ENCODE peak calls at places on chromosomes 5 and 9, in nine cellular contexts. One of them, this sample, is unnamed.

GRCh38 chr5:123966781-123967180 is 454.8 kb downstream of the CSNK1G3 start:
- DNase-seq in NCI-H69: no peak
- DNase-seq in GM04504: no peak
- DNase-seq in pons: no peak
- DNase-seq in osteoblast: no peak
- DNase-seq in cardiac muscle cell: no peak
- DNase-seq in aorta: no peak
- DNase-seq in K562: no peak
- DNase-seq in activated CD4-positive, alpha-beta T cell treated with anti-CD3 and anti-CD28 coated beads, Interleukin-2, amount 50 U/mL, for 4 hours: no peak
- DNase-seq in this sample: no peak

GRCh38 chr5:141359790-141360426 is at the start of gene PCDHGB2:
- DNase-seq in NCI-H69: peak
- DNase-seq in GM04504: no peak
- DNase-seq in pons: peak
- DNase-seq in osteoblast: peak
- DNase-seq in cardiac muscle cell: peak
- DNase-seq in aorta: no peak
- DNase-seq in K562: peak
- DNase-seq in activated CD4-positive, alpha-beta T cell treated with anti-CD3 and anti-CD28 coated beads, Interleukin-2, amount 50 U/mL, for 4 hours: no peak
- DNase-seq in this sample: no peak

GRCh38 chr5:78504726-78505431 is 143.7 kb downstream of the LHFPL2 start:
- DNase-seq in NCI-H69: peak
- DNase-seq in GM04504: peak
- DNase-seq in pons: peak
- DNase-seq in osteoblast: peak
- DNase-seq in cardiac muscle cell: peak
- DNase-seq in aorta: peak
- DNase-seq in K562: no peak
- DNase-seq in activated CD4-positive, alpha-beta T cell treated with anti-CD3 and anti-CD28 coated beads, Interleukin-2, amount 50 U/mL, for 4 hours: no peak
- DNase-seq in this sample: peak

GRCh38 chr5:40866844-40867243 is 25.7 kb downstream of the CARD6 start:
- DNase-seq in NCI-H69: no peak
- DNase-seq in GM04504: no peak
- DNase-seq in pons: no peak
- DNase-seq in osteoblast: no peak
- DNase-seq in cardiac muscle cell: no peak
- DNase-seq in aorta: no peak
- DNase-seq in K562: no peak
- DNase-seq in activated CD4-positive, alpha-beta T cell treated with anti-CD3 and anti-CD28 coated beads, Interleukin-2, amount 50 U/mL, for 4 hours: no peak
- DNase-seq in this sample: no peak

GRCh38 chr9:88092699-88093359 is 45.4 kb downstream of the SPATA31C2 start:
- DNase-seq in NCI-H69: no peak
- DNase-seq in GM04504: no peak
- DNase-seq in pons: peak
- DNase-seq in osteoblast: peak
- DNase-seq in cardiac muscle cell: no peak
- DNase-seq in aorta: no peak
- DNase-seq in K562: no peak
- DNase-seq in activated CD4-positive, alpha-beta T cell treated with anti-CD3 and anti-CD28 coated beads, Interleukin-2, amount 50 U/mL, for 4 hours: no peak
- DNase-seq in this sample: no peak

GRCh38 chr9:32992596-32993238 is 8.7 kb downstream of the APTX start:
- DNase-seq in NCI-H69: no peak
- DNase-seq in GM04504: no peak
- DNase-seq in pons: no peak
- DNase-seq in osteoblast: no peak
- DNase-seq in cardiac muscle cell: peak
- DNase-seq in aorta: no peak
- DNase-seq in K562: no peak
- DNase-seq in activated CD4-positive, alpha-beta T cell treated with anti-CD3 and anti-CD28 coated beads, Interleukin-2, amount 50 U/mL, for 4 hours: no peak
- DNase-seq in this sample: no peak

GRCh38 chr5:13252701-13253100 is 691.8 kb downstream of the DNAH5 start:
- DNase-seq in NCI-H69: no peak
- DNase-seq in GM04504: no peak
- DNase-seq in pons: no peak
- DNase-seq in osteoblast: no peak
- DNase-seq in cardiac muscle cell: no peak
- DNase-seq in aorta: no peak
- DNase-seq in K562: no peak
- DNase-seq in activated CD4-positive, alpha-beta T cell treated with anti-CD3 and anti-CD28 coated beads, Interleukin-2, amount 50 U/mL, for 4 hours: no peak
- DNase-seq in this sample: no peak

GRCh38 chr9:23492126-23493002 is 333.7 kb downstream of the ELAVL2 start:
- DNase-seq in NCI-H69: peak
- DNase-seq in GM04504: no peak
- DNase-seq in pons: peak
- DNase-seq in osteoblast: no peak
- DNase-seq in cardiac muscle cell: peak
- DNase-seq in aorta: no peak
- DNase-seq in K562: no peak
- DNase-seq in activated CD4-positive, alpha-beta T cell treated with anti-CD3 and anti-CD28 coated beads, Interleukin-2, amount 50 U/mL, for 4 hours: no peak
- DNase-seq in this sample: no peak

GRCh38 chr9:15403155-15403554 is 19.5 kb upstream of the SNAPC3 start:
- DNase-seq in NCI-H69: peak
- DNase-seq in GM04504: no peak
- DNase-seq in pons: no peak
- DNase-seq in osteoblast: no peak
- DNase-seq in cardiac muscle cell: peak
- DNase-seq in aorta: no peak
- DNase-seq in K562: peak
- DNase-seq in activated CD4-positive, alpha-beta T cell treated with anti-CD3 and anti-CD28 coated beads, Interleukin-2, amount 50 U/mL, for 4 hours: no peak
- DNase-seq in this sample: no peak

GRCh38 chr9:116271991-116272390 is 118.4 kb downstream of the PAPPA start:
- DNase-seq in NCI-H69: no peak
- DNase-seq in GM04504: no peak
- DNase-seq in pons: no peak
- DNase-seq in osteoblast: no peak
- DNase-seq in cardiac muscle cell: no peak
- DNase-seq in aorta: no peak
- DNase-seq in K562: no peak
- DNase-seq in activated CD4-positive, alpha-beta T cell treated with anti-CD3 and anti-CD28 coated beads, Interleukin-2, amount 50 U/mL, for 4 hours: no peak
- DNase-seq in this sample: no peak

GRCh38 chr9:132694144-132694543 is 23.9 kb downstream of the GTF3C4 start:
- DNase-seq in NCI-H69: peak
- DNase-seq in GM04504: no peak
- DNase-seq in pons: no peak
- DNase-seq in osteoblast: no peak
- DNase-seq in cardiac muscle cell: no peak
- DNase-seq in aorta: no peak
- DNase-seq in K562: no peak
- DNase-seq in activated CD4-positive, alpha-beta T cell treated with anti-CD3 and anti-CD28 coated beads, Interleukin-2, amount 50 U/mL, for 4 hours: no peak
- DNase-seq in this sample: no peak

GRCh38 chr9:89413963-89414638 is 83.8 kb downstream of the SEMA4D start:
- DNase-seq in NCI-H69: peak
- DNase-seq in GM04504: no peak
- DNase-seq in pons: no peak
- DNase-seq in osteoblast: no peak
- DNase-seq in cardiac muscle cell: no peak
- DNase-seq in aorta: no peak
- DNase-seq in K562: no peak
- DNase-seq in activated CD4-positive, alpha-beta T cell treated with anti-CD3 and anti-CD28 coated beads, Interleukin-2, amount 50 U/mL, for 4 hours: no peak
- DNase-seq in this sample: no peak

GRCh38 chr5:179152941-179153340 is 92.8 kb downstream of the ZNF354C start:
- DNase-seq in NCI-H69: no peak
- DNase-seq in GM04504: no peak
- DNase-seq in pons: no peak
- DNase-seq in osteoblast: peak
- DNase-seq in cardiac muscle cell: no peak
- DNase-seq in aorta: no peak
- DNase-seq in K562: no peak
- DNase-seq in activated CD4-positive, alpha-beta T cell treated with anti-CD3 and anti-CD28 coated beads, Interleukin-2, amount 50 U/mL, for 4 hours: no peak
- DNase-seq in this sample: no peak

GRCh38 chr5:150155258-150156032 is at the start of gene PDGFRB:
- DNase-seq in NCI-H69: peak
- DNase-seq in GM04504: peak
- DNase-seq in pons: peak
- DNase-seq in osteoblast: peak
- DNase-seq in cardiac muscle cell: peak
- DNase-seq in aorta: peak
- DNase-seq in K562: peak
- DNase-seq in activated CD4-positive, alpha-beta T cell treated with anti-CD3 and anti-CD28 coated beads, Interleukin-2, amount 50 U/mL, for 4 hours: no peak
- DNase-seq in this sample: peak

GRCh38 chr5:146731909-146732659 is 146.5 kb downstream of the PPP2R2B start:
- DNase-seq in NCI-H69: no peak
- DNase-seq in GM04504: peak
- DNase-seq in pons: no peak
- DNase-seq in osteoblast: peak
- DNase-seq in cardiac muscle cell: no peak
- DNase-seq in aorta: no peak
- DNase-seq in K562: no peak
- DNase-seq in activated CD4-positive, alpha-beta T cell treated with anti-CD3 and anti-CD28 coated beads, Interleukin-2, amount 50 U/mL, for 4 hours: no peak
- DNase-seq in this sample: no peak

GRCh38 chr5:149745944-149746326 is 15.8 kb downstream of the PPARGC1B start:
- DNase-seq in NCI-H69: no peak
- DNase-seq in GM04504: no peak
- DNase-seq in pons: no peak
- DNase-seq in osteoblast: no peak
- DNase-seq in cardiac muscle cell: no peak
- DNase-seq in aorta: no peak
- DNase-seq in K562: peak
- DNase-seq in activated CD4-positive, alpha-beta T cell treated with anti-CD3 and anti-CD28 coated beads, Interleukin-2, amount 50 U/mL, for 4 hours: no peak
- DNase-seq in this sample: no peak

GRCh38 chr5:73998496-73998895 is 372.5 kb downstream of the ARHGEF28 start:
- DNase-seq in NCI-H69: peak
- DNase-seq in GM04504: no peak
- DNase-seq in pons: no peak
- DNase-seq in osteoblast: no peak
- DNase-seq in cardiac muscle cell: no peak
- DNase-seq in aorta: no peak
- DNase-seq in K562: no peak
- DNase-seq in activated CD4-positive, alpha-beta T cell treated with anti-CD3 and anti-CD28 coated beads, Interleukin-2, amount 50 U/mL, for 4 hours: no peak
- DNase-seq in this sample: no peak

GRCh38 chr5:56190500-56190899 is 42.6 kb downstream of the ANKRD55 start:
- DNase-seq in NCI-H69: no peak
- DNase-seq in GM04504: peak
- DNase-seq in pons: peak
- DNase-seq in osteoblast: peak
- DNase-seq in cardiac muscle cell: no peak
- DNase-seq in aorta: peak
- DNase-seq in K562: no peak
- DNase-seq in activated CD4-positive, alpha-beta T cell treated with anti-CD3 and anti-CD28 coated beads, Interleukin-2, amount 50 U/mL, for 4 hours: peak
- DNase-seq in this sample: no peak

GRCh38 chr5:124537136-124537919 is 209.1 kb downstream of the ZNF608 start:
- DNase-seq in NCI-H69: no peak
- DNase-seq in GM04504: no peak
- DNase-seq in pons: no peak
- DNase-seq in osteoblast: no peak
- DNase-seq in cardiac muscle cell: no peak
- DNase-seq in aorta: no peak
- DNase-seq in K562: no peak
- DNase-seq in activated CD4-positive, alpha-beta T cell treated with anti-CD3 and anti-CD28 coated beads, Interleukin-2, amount 50 U/mL, for 4 hours: no peak
- DNase-seq in this sample: no peak

GRCh38 chr9:101601904-101602765 is 7.4 kb upstream of the PPP3R2 start:
- DNase-seq in NCI-H69: peak
- DNase-seq in GM04504: peak
- DNase-seq in pons: peak
- DNase-seq in osteoblast: no peak
- DNase-seq in cardiac muscle cell: peak
- DNase-seq in aorta: no peak
- DNase-seq in K562: peak
- DNase-seq in activated CD4-positive, alpha-beta T cell treated with anti-CD3 and anti-CD28 coated beads, Interleukin-2, amount 50 U/mL, for 4 hours: no peak
- DNase-seq in this sample: no peak

GRCh38 chr5:157611571-157612067 is 36.0 kb upstream of the ADAM19 start:
- DNase-seq in NCI-H69: peak
- DNase-seq in GM04504: no peak
- DNase-seq in pons: no peak
- DNase-seq in osteoblast: no peak
- DNase-seq in cardiac muscle cell: peak
- DNase-seq in aorta: no peak
- DNase-seq in K562: no peak
- DNase-seq in activated CD4-positive, alpha-beta T cell treated with anti-CD3 and anti-CD28 coated beads, Interleukin-2, amount 50 U/mL, for 4 hours: no peak
- DNase-seq in this sample: no peak

GRCh38 chr9:136488247-136489214 is 5.7 kb upstream of the SEC16A start:
- DNase-seq in NCI-H69: peak
- DNase-seq in GM04504: no peak
- DNase-seq in pons: no peak
- DNase-seq in osteoblast: peak
- DNase-seq in cardiac muscle cell: peak
- DNase-seq in aorta: peak
- DNase-seq in K562: peak
- DNase-seq in activated CD4-positive, alpha-beta T cell treated with anti-CD3 and anti-CD28 coated beads, Interleukin-2, amount 50 U/mL, for 4 hours: peak
- DNase-seq in this sample: no peak

GRCh38 chr9:117035546-117035945 is 348.4 kb downstream of the TRIM32 start:
- DNase-seq in NCI-H69: no peak
- DNase-seq in GM04504: no peak
- DNase-seq in pons: no peak
- DNase-seq in osteoblast: no peak
- DNase-seq in cardiac muscle cell: no peak
- DNase-seq in aorta: no peak
- DNase-seq in K562: no peak
- DNase-seq in activated CD4-positive, alpha-beta T cell treated with anti-CD3 and anti-CD28 coated beads, Interleukin-2, amount 50 U/mL, for 4 hours: no peak
- DNase-seq in this sample: no peak

GRCh38 chr9:98057095-98057799 is 715 bp downstream of the NANS start:
- DNase-seq in NCI-H69: no peak
- DNase-seq in GM04504: no peak
- DNase-seq in pons: peak
- DNase-seq in osteoblast: no peak
- DNase-seq in cardiac muscle cell: no peak
- DNase-seq in aorta: no peak
- DNase-seq in K562: peak
- DNase-seq in activated CD4-positive, alpha-beta T cell treated with anti-CD3 and anti-CD28 coated beads, Interleukin-2, amount 50 U/mL, for 4 hours: peak
- DNase-seq in this sample: no peak

GRCh38 chr5:138696501-138696900 is 56.7 kb upstream of the CTNNA1 start:
- DNase-seq in NCI-H69: peak
- DNase-seq in GM04504: no peak
- DNase-seq in pons: no peak
- DNase-seq in osteoblast: peak
- DNase-seq in cardiac muscle cell: no peak
- DNase-seq in aorta: no peak
- DNase-seq in K562: no peak
- DNase-seq in activated CD4-positive, alpha-beta T cell treated with anti-CD3 and anti-CD28 coated beads, Interleukin-2, amount 50 U/mL, for 4 hours: no peak
- DNase-seq in this sample: no peak

GRCh38 chr9:136853596-136854112 is 1.5 kb downstream of the MAMDC4 start:
- DNase-seq in NCI-H69: no peak
- DNase-seq in GM04504: no peak
- DNase-seq in pons: no peak
- DNase-seq in osteoblast: peak
- DNase-seq in cardiac muscle cell: no peak
- DNase-seq in aorta: peak
- DNase-seq in K562: no peak
- DNase-seq in activated CD4-positive, alpha-beta T cell treated with anti-CD3 and anti-CD28 coated beads, Interleukin-2, amount 50 U/mL, for 4 hours: no peak
- DNase-seq in this sample: no peak

GRCh38 chr5:127342364-127342763 is 51.8 kb downstream of the MEGF10 start:
- DNase-seq in NCI-H69: no peak
- DNase-seq in GM04504: no peak
- DNase-seq in pons: no peak
- DNase-seq in osteoblast: no peak
- DNase-seq in cardiac muscle cell: no peak
- DNase-seq in aorta: no peak
- DNase-seq in K562: no peak
- DNase-seq in activated CD4-positive, alpha-beta T cell treated with anti-CD3 and anti-CD28 coated beads, Interleukin-2, amount 50 U/mL, for 4 hours: no peak
- DNase-seq in this sample: no peak

GRCh38 chr5:82365744-82366228 is 87.6 kb upstream of the RPS23 start:
- DNase-seq in NCI-H69: peak
- DNase-seq in GM04504: peak
- DNase-seq in pons: no peak
- DNase-seq in osteoblast: peak
- DNase-seq in cardiac muscle cell: no peak
- DNase-seq in aorta: no peak
- DNase-seq in K562: no peak
- DNase-seq in activated CD4-positive, alpha-beta T cell treated with anti-CD3 and anti-CD28 coated beads, Interleukin-2, amount 50 U/mL, for 4 hours: peak
- DNase-seq in this sample: no peak

GRCh38 chr9:99948896-99949295 is 42.4 kb downstream of the STX17 start:
- DNase-seq in NCI-H69: peak
- DNase-seq in GM04504: no peak
- DNase-seq in pons: no peak
- DNase-seq in osteoblast: no peak
- DNase-seq in cardiac muscle cell: no peak
- DNase-seq in aorta: no peak
- DNase-seq in K562: no peak
- DNase-seq in activated CD4-positive, alpha-beta T cell treated with anti-CD3 and anti-CD28 coated beads, Interleukin-2, amount 50 U/mL, for 4 hours: no peak
- DNase-seq in this sample: no peak

GRCh38 chr5:175728885-175729828 is 71.3 kb downstream of the HRH2 start:
- DNase-seq in NCI-H69: peak
- DNase-seq in GM04504: no peak
- DNase-seq in pons: no peak
- DNase-seq in osteoblast: no peak
- DNase-seq in cardiac muscle cell: peak
- DNase-seq in aorta: peak
- DNase-seq in K562: peak
- DNase-seq in activated CD4-positive, alpha-beta T cell treated with anti-CD3 and anti-CD28 coated beads, Interleukin-2, amount 50 U/mL, for 4 hours: no peak
- DNase-seq in this sample: no peak

GRCh38 chr5:34826347-34826746 is 12.6 kb upstream of the TTC23L start:
- DNase-seq in NCI-H69: no peak
- DNase-seq in GM04504: no peak
- DNase-seq in pons: no peak
- DNase-seq in osteoblast: no peak
- DNase-seq in cardiac muscle cell: peak
- DNase-seq in aorta: no peak
- DNase-seq in K562: no peak
- DNase-seq in activated CD4-positive, alpha-beta T cell treated with anti-CD3 and anti-CD28 coated beads, Interleukin-2, amount 50 U/mL, for 4 hours: no peak
- DNase-seq in this sample: no peak

This sample was measured in type B pancreatic cell.